ENCODE peak calls at places on chromosomes 13 and 19, in ten cellular contexts. Y is psoas muscle; G is PC-3; H is thoracic aorta; T is WERI-Rb-1; C is mucosa of descending colon; W is keratinocyte; Z is Peyer's patch; F is naive thymus-derived CD4-positive, alpha-beta T cell; B is heart left ventricle. D is an unnamed sample. For H3K36me3 and H3K9me3, the result is how much of the 10 kb centered on the place peaks cover.

GRCh38 chr13:78709028-78709427 is 50.1 kb upstream of the OBI1 start:
- DNase-seq in Z (no peak), C (no peak), G (peak), W (peak), Y (no peak), F (no peak), B (no peak), T (no peak), H (no peak), D (no peak)

GRCh38 chr19:15759962-15760565 is 22.3 kb downstream of the OR10H3 start:
- DNase-seq in Y (no peak), F (no peak), Z (no peak), B (no peak), G (peak), C (no peak), H (no peak), T (no peak), W (no peak), D (no peak)

GRCh38 chr19:8596168-8596567 is 14.3 kb downstream of the ADAMTS10 start:
- DNase-seq in C (no peak), Z (no peak), T (no peak), B (no peak), H (no peak), Y (no peak), W (no peak), F (no peak), G (no peak), D (no peak)

GRCh38 chr19:49838816-49839588 is 12.0 kb upstream of the PTOV1 start:
- DNase-seq in W (no peak), Y (no peak), G (no peak), T (no peak), F (no peak), Z (no peak), H (no peak), B (no peak), C (no peak), D (no peak)

GRCh38 chr19:1112254-1113208 is 8.7 kb downstream of the GPX4 start:
- DNase-seq in B (no peak), T (no peak), W (no peak), Y (peak), G (no peak), H (no peak), F (no peak), C (peak), Z (peak), D (no peak)

GRCh38 chr13:87324558-87324957 is 346.6 kb upstream of the SLITRK5 start:
- DNase-seq in T (no peak), B (no peak), F (no peak), Y (no peak), H (no peak), Z (no peak), C (no peak), G (no peak), W (no peak), D (no peak)

GRCh38 chr13:112941349-112941748 is 27.7 kb upstream of the MCF2L start:
- DNase-seq in G (no peak), W (no peak), T (no peak), B (no peak), Z (no peak), Y (no peak), F (no peak), H (no peak), C (no peak), D (no peak)

GRCh38 chr19:6087074-6087506 is 23.2 kb downstream of the RFX2 start:
- DNase-seq in T (peak), F (no peak), H (no peak), Z (peak), G (no peak), W (no peak), B (no peak), Y (no peak), C (no peak), D (no peak)

GRCh38 chr19:16896098-16896912 is 7.5 kb downstream of the F2RL3 start:
- DNase-seq in C (no peak), T (no peak), Z (no peak), W (no peak), G (no peak), H (no peak), B (no peak), Y (no peak), F (peak), D (no peak)

GRCh38 chr13:29483211-29483610 is 112.3 kb downstream of the SLC7A1 start:
- DNase-seq in F (no peak), B (peak), Y (no peak), C (no peak), W (no peak), T (no peak), G (no peak), H (no peak), Z (no peak), D (no peak)

GRCh38 chr19:51375504-51376221 is 3.2 kb upstream of the NKG7 start:
- DNase-seq in Z (no peak), C (no peak), H (no peak), B (no peak), T (no peak), W (no peak), Y (no peak), F (peak), G (no peak), D (no peak)

GRCh38 chr13:20828540-20829364 is 55.0 kb upstream of the EEF1AKMT1 start:
- DNase-seq in Y (no peak), B (peak), Z (no peak), C (no peak), F (no peak), W (no peak), H (no peak), G (peak), T (peak), D (no peak)

GRCh38 chr19:1429750-1430149 is 8.4 kb upstream of the RPS15 start:
- DNase-seq in Y (no peak), T (no peak), C (peak), B (peak), W (no peak), G (no peak), H (no peak), Z (peak), F (no peak), D (no peak)

GRCh38 chr13:109785892-109786450 is 412 bp downstream of the IRS2 start:
- DNase-seq in W (no peak), F (no peak), H (no peak), T (no peak), G (no peak), B (no peak), Z (no peak), C (no peak), Y (peak), D (no peak)

GRCh38 chr13:21075303-21076264 is 14.2 kb upstream of the LATS2 start:
- DNase-seq in C (no peak), Z (peak), T (no peak), H (no peak), F (peak), B (peak), W (no peak), Y (peak), G (no peak), D (no peak)

GRCh38 chr13:109036091-109036490 is 406.7 kb downstream of the MYO16 start:
- DNase-seq in T (no peak), H (no peak), Y (no peak), Z (no peak), C (no peak), W (no peak), B (no peak), G (no peak), F (no peak), D (no peak)

GRCh38 chr19:18591735-18592385 is 3.3 kb downstream of the REX1BD start:
- DNase-seq in C (peak), Y (no peak), T (no peak), H (no peak), Z (no peak), G (no peak), B (no peak), W (no peak), F (no peak), D (no peak)

GRCh38 chr19:17655751-17656480 is 32.2 kb downstream of the UNC13A start:
- DNase-seq in T (no peak), G (no peak), F (no peak), C (no peak), W (no peak), Y (no peak), H (no peak), B (no peak), Z (no peak), D (no peak)

GRCh38 chr13:103403148-103403740 is 337.0 kb upstream of the SLC10A2 start:
- DNase-seq in G (peak), Z (no peak), Y (no peak), W (no peak), T (peak), C (no peak), H (no peak), F (no peak), B (no peak), D (no peak)

GRCh38 chr19:51064534-51065220 is at the start of gene KLK13:
- DNase-seq in H (no peak), T (no peak), Y (peak), G (no peak), W (no peak), Z (no peak), F (no peak), B (peak), C (no peak), D (peak)

GRCh38 chr19:42421591-42422031 is 5.6 kb downstream of the LIPE start:
- DNase-seq in F (no peak), W (peak), Y (no peak), H (no peak), Z (peak), B (peak), T (no peak), G (peak), C (no peak), D (peak)

GRCh38 chr19:42426643-42427042 is 545 bp downstream of the LIPE start:
- DNase-seq in Y (no peak), W (no peak), H (no peak), Z (no peak), T (no peak), F (no peak), C (no peak), B (no peak), G (no peak), D (no peak)

GRCh38 chr13:104008571-104009435 is 942.6 kb upstream of the SLC10A2 start:
- DNase-seq in T (no peak), C (no peak), W (no peak), F (no peak), H (no peak), B (no peak), Y (no peak), Z (no peak), G (peak), D (no peak)

GRCh38 chr13:45289936-45290563 is 50.9 kb downstream of the TPT1 start:
- DNase-seq in G (no peak), Y (no peak), C (no peak), B (no peak), T (no peak), H (no peak), F (no peak), W (no peak), Z (no peak), D (no peak)

GRCh38 chr13:27534976-27535370 is 84.6 kb upstream of the MTIF3 start:
- DNase-seq in C (no peak), Z (no peak), W (no peak), G (no peak), T (no peak), Y (no peak), H (no peak), F (no peak), B (no peak), D (no peak)

GRCh38 chr13:32581177-32581786 is 5.0 kb upstream of the PDS5B start:
- DNase-seq in C (no peak), B (no peak), T (no peak), W (no peak), Y (no peak), H (no peak), Z (no peak), F (no peak), G (peak), D (no peak)

GRCh38 chr13:24675806-24676570 is 4.2 kb upstream of the ATP12A start:
- DNase-seq in T (no peak), H (no peak), C (no peak), Z (peak), F (no peak), G (no peak), B (no peak), W (no peak), Y (no peak), D (no peak)

GRCh38 chr19:1035998-1036621 is 3.8 kb upstream of the ABCA7 start:
- DNase-seq in G (no peak), T (no peak), Z (no peak), H (no peak), C (peak), B (no peak), Y (no peak), F (no peak), W (no peak), D (no peak)

GRCh38 chr19:23799321-23799720 is 40.6 kb upstream of the ZNF681 start:
- DNase-seq in Z (no peak), W (no peak), G (no peak), T (no peak), F (no peak), C (no peak), Y (no peak), B (no peak), H (no peak), D (no peak)

GRCh38 chr13:112451512-112452379 is 75.6 kb downstream of the SPACA7 start:
- DNase-seq in H (no peak), G (no peak), Y (no peak), T (no peak), F (no peak), C (no peak), W (no peak), B (no peak), Z (no peak), D (no peak)

GRCh38 chr13:97749174-97749573 is 204.3 kb upstream of the IPO5 start:
- DNase-seq in F (no peak), Z (no peak), B (no peak), C (no peak), H (no peak), Y (no peak), T (peak), G (peak), W (no peak), D (peak)

GRCh38 chr13:86932935-86933334 is 738.2 kb upstream of the SLITRK5 start:
- DNase-seq in G (no peak), Z (no peak), W (no peak), B (no peak), T (no peak), Y (no peak), C (no peak), F (no peak), H (no peak), D (no peak)

GRCh38 chr13:101465877-101466276 is 13.4 kb downstream of the ITGBL1 start:
- DNase-seq in Z (no peak), F (no peak), C (no peak), B (no peak), G (peak), H (no peak), T (no peak), W (no peak), Y (no peak), D (peak)

GRCh38 chr13:109156181-109156935 is 526.9 kb downstream of the MYO16 start:
- DNase-seq in B (no peak), T (no peak), C (no peak), Z (no peak), W (no peak), Y (no peak), H (no peak), F (no peak), G (peak), D (peak)

GRCh38 chr19:1852294-1852646 is 4.0 kb upstream of the REXO1 start:
- DNase-seq in G (no peak), B (no peak), F (no peak), Y (peak), Z (no peak), W (no peak), H (no peak), T (peak), C (peak), D (no peak)

GRCh38 chr19:57552432-57552831 is 7.2 kb downstream of the ZNF550 start:
- DNase-seq in G (no peak), W (no peak), Z (no peak), C (no peak), Y (no peak), T (no peak), F (no peak), H (no peak), B (no peak), D (no peak)
- H3K36me3 ChIP-seq in G (half or more), W (under half), Z (under half), C (under half), Y (half or more), T (half or more), F (under half), H (half or more), B (half or more), D (half or more)

GRCh38 chr19:57946316-57946715 is 1.2 kb downstream of the ZNF256 start:
- DNase-seq in B (no peak), Z (no peak), W (no peak), F (no peak), C (no peak), T (no peak), G (no peak), Y (no peak), H (no peak), D (no peak)
- H3K9me3 ChIP-seq in B (under half), Z (under half), W (under half), F (under half), C (half or more), T (under half), G (half or more), Y (half or more), H (under half), D (under half)

GRCh38 chr19:19627442-19627715 is 641 bp downstream of the LPAR2 start:
- DNase-seq in G (no peak), Z (no peak), Y (no peak), B (no peak), C (no peak), T (no peak), H (no peak), W (no peak), F (no peak), D (no peak)
- H3K4me3 ChIP-seq in G (peak), Z (peak), Y (peak), B (no peak), C (no peak), T (no peak), H (peak), W (peak), F (peak), D (no peak)

DNA sequence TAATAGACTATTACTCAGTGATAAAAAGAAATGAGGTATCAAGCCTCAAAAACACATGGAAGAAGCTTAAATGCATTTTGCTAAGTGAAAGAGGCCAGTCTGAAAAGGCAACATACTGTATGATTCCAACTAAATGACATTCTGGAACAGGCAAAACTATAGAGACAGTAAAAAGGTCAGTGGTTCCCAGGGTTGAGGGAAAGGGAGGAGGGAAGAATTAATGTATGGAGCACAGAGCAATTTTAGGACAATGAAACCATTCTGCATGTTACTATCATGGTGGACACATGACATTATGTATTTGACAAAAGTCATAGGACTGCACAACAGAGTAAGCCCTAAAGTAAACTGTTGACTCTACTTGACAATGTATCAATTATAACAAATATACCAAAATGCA is 5.7 kb upstream of the SERPINE3 start:
- DNase-seq in C (no peak), F (no peak), G (no peak), Y (no peak), W (no peak), H (no peak), T (no peak), B (no peak), Z (no peak), D (no peak)
- H3K36me3 ChIP-seq in C (under half), F (under half), G (under half), Y (under half), W (under half), H (under half), T (under half), B (under half), Z (under half), D (under half)

GRCh38 chr19:56537442-56537841 is 1.3 kb upstream of the ZFP28 start:
- DNase-seq in B (no peak), C (no peak), H (no peak), G (no peak), Y (no peak), F (no peak), T (no peak), Z (no peak), W (no peak), D (no peak)
- H3K9me3 ChIP-seq in B (under half), C (half or more), H (half or more), G (half or more), Y (half or more), F (under half), T (under half), Z (under half), W (under half), D (under half)

GRCh38 chr19:44725251-44725650 is 23.3 kb upstream of the BCL3 start:
- DNase-seq in H (no peak), T (no peak), W (no peak), G (no peak), B (no peak), Y (no peak), C (peak), F (no peak), Z (peak), D (no peak)
- H3K4me3 ChIP-seq in H (peak), T (no peak), W (no peak), G (peak), B (no peak), Y (no peak), C (no peak), F (no peak), Z (no peak), D (no peak)

GRCh38 chr19:46862974-46863632 is 2.3 kb downstream of the ARHGAP35 start:
- DNase-seq in Y (no peak), Z (peak), T (no peak), G (no peak), F (no peak), C (no peak), H (no peak), W (no peak), B (no peak), D (no peak)

GRCh38 chr19:46860846-46861690 is at the start of gene ARHGAP35:
- DNase-seq in Y (no peak), H (no peak), F (no peak), W (no peak), B (no peak), T (no peak), Z (peak), G (peak), C (peak), D (peak)

GRCh38 chr19:46863818-46864629 is 3.2 kb downstream of the ARHGAP35 start:
- DNase-seq in W (no peak), B (no peak), C (no peak), T (no peak), Y (no peak), G (peak), Z (peak), F (no peak), H (no peak), D (peak)

GRCh38 chr19:46861691-46862503 is 1.1 kb downstream of the ARHGAP35 start:
- DNase-seq in Z (peak), T (no peak), F (peak), C (no peak), G (peak), Y (no peak), W (no peak), B (peak), H (no peak), D (no peak)

DNA sequence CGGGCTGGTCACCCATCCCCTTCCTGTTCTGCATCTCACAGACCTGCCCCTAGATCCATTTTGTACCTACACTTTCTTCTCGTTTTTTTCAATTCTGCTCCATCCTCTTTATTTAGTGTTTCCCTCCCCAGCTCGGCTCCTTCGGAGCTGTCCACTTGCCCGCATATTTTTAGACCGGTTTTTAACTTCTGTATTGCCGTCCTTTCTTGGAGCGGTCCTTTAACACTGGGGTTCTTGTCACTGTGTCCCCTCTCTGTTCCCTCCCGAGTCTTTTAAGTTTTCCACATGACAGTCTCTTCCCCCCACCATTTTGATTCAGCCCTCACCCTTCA is 1.7 kb downstream of the ARHGAP35 start:
- DNase-seq in T (no peak), H (no peak), C (no peak), Z (no peak), F (no peak), Y (no peak), G (no peak), B (no peak), W (no peak), D (no peak)
- H3K36me3 ChIP-seq in T (under half), H (under half), C (under half), Z (under half), F (under half), Y (under half), G (under half), B (under half), W (under half), D (under half)

D was measured in MG63.